ENCODE peak calls at places on chromosomes 7 and 10, in ten cellular contexts. N, C, Z, F, U, Y, I, V, P and J are unnamed samples.

GRCh38 chr7:20064181-20064970 is 152.8 kb downstream of the MACC1 start:
- DNase-seq in N (no peak), C (no peak), Z (no peak), F (no peak), U (no peak), Y (no peak), I (no peak), V (peak), P (no peak), J (no peak)

GRCh38 chr10:98285416-98285815 is 17.4 kb upstream of the LOXL4 start:
- DNase-seq in N (no peak), C (no peak), Z (no peak), F (no peak), U (no peak), Y (no peak), I (no peak), V (no peak), P (no peak), J (no peak)

GRCh38 chr10:76998451-76998850 is 639.2 kb downstream of the KCNMA1 start:
- DNase-seq in N (no peak), C (no peak), Z (no peak), F (peak), U (no peak), Y (no peak), I (no peak), V (no peak), P (no peak), J (peak)

GRCh38 chr10:98694014-98694413 is 247.3 kb upstream of the HPS1 start:
- DNase-seq in N (no peak), C (no peak), Z (no peak), F (no peak), U (no peak), Y (no peak), I (no peak), V (no peak), P (no peak), J (no peak)

GRCh38 chr10:92702301-92702916 is 12.7 kb downstream of the HHEX start:
- DNase-seq in N (no peak), C (no peak), Z (no peak), F (no peak), U (no peak), Y (no peak), I (no peak), V (no peak), P (no peak), J (no peak)

GRCh38 chr10:128063736-128064614 is 62.2 kb downstream of the MKI67 start:
- DNase-seq in N (peak), C (no peak), Z (no peak), F (no peak), U (peak), Y (no peak), I (no peak), V (no peak), P (no peak), J (no peak)

GRCh38 chr10:78745445-78745844 is 323.3 kb upstream of the ZMIZ1 start:
- DNase-seq in N (no peak), C (no peak), Z (no peak), F (no peak), U (no peak), Y (no peak), I (no peak), V (no peak), P (no peak), J (no peak)

GRCh38 chr7:139505563-139505962 is 17.9 kb upstream of the CLEC2L start:
- DNase-seq in N (no peak), C (peak), Z (no peak), F (no peak), U (no peak), Y (no peak), I (no peak), V (no peak), P (no peak), J (no peak)

GRCh38 chr7:2529161-2530075 is 9.8 kb downstream of the LFNG start:
- DNase-seq in N (peak), C (no peak), Z (no peak), F (no peak), U (peak), Y (peak), I (peak), V (peak), P (no peak), J (no peak)

GRCh38 chr10:12980713-12981306 is 20.7 kb downstream of the CCDC3 start:
- DNase-seq in N (no peak), C (no peak), Z (no peak), F (no peak), U (no peak), Y (no peak), I (no peak), V (no peak), P (no peak), J (no peak)

GRCh38 chr7:151409555-151410404 is at the start of gene WDR86:
- DNase-seq in N (no peak), C (no peak), Z (no peak), F (no peak), U (no peak), Y (no peak), I (no peak), V (no peak), P (no peak), J (peak)

GRCh38 chr7:35630573-35630972 is 64.4 kb downstream of the HERPUD2 start:
- DNase-seq in N (no peak), C (peak), Z (no peak), F (no peak), U (no peak), Y (no peak), I (no peak), V (no peak), P (no peak), J (no peak)

GRCh38 chr7:111138196-111138569 is 47.3 kb downstream of the LRRN3 start:
- DNase-seq in N (peak), C (peak), Z (peak), F (no peak), U (peak), Y (peak), I (no peak), V (peak), P (no peak), J (no peak)

GRCh38 chr10:31758495-31758894 is 170.1 kb downstream of the ARHGAP12 start:
- DNase-seq in N (no peak), C (no peak), Z (no peak), F (no peak), U (no peak), Y (no peak), I (no peak), V (no peak), P (no peak), J (no peak)

GRCh38 chr10:73898730-73899400 is 12.1 kb upstream of the PLAU start:
- DNase-seq in N (no peak), C (no peak), Z (no peak), F (no peak), U (no peak), Y (no peak), I (no peak), V (no peak), P (no peak), J (no peak)

GRCh38 chr7:155951554-155952158 is 139.4 kb upstream of the SHH start:
- DNase-seq in N (peak), C (no peak), Z (no peak), F (no peak), U (no peak), Y (no peak), I (peak), V (peak), P (peak), J (no peak)

GRCh38 chr7:150400779-150401423 is 21.8 kb downstream of the ZNF775 start:
- DNase-seq in N (no peak), C (no peak), Z (no peak), F (no peak), U (no peak), Y (no peak), I (no peak), V (no peak), P (no peak), J (no peak)

GRCh38 chr10:68154211-68154497 is 44.9 kb downstream of the MYPN start:
- DNase-seq in N (no peak), C (no peak), Z (no peak), F (peak), U (peak), Y (no peak), I (peak), V (no peak), P (peak), J (no peak)

GRCh38 chr10:64014281-64014680 is 493.1 kb downstream of the REEP3 start:
- DNase-seq in N (no peak), C (no peak), Z (no peak), F (no peak), U (no peak), Y (no peak), I (no peak), V (no peak), P (no peak), J (no peak)

GRCh38 chr10:24952146-24952700 is at the start of gene PRTFDC1:
- DNase-seq in N (peak), C (no peak), Z (no peak), F (peak), U (peak), Y (peak), I (no peak), V (peak), P (no peak), J (peak)

GRCh38 chr7:137642467-137642866 is 204.3 kb downstream of the DGKI start:
- DNase-seq in N (no peak), C (peak), Z (no peak), F (no peak), U (no peak), Y (no peak), I (peak), V (peak), P (peak), J (no peak)

GRCh38 chr7:72446566-72447462 is 34.7 kb upstream of the CALN1 start:
- DNase-seq in N (no peak), C (no peak), Z (no peak), F (no peak), U (no peak), Y (no peak), I (no peak), V (no peak), P (no peak), J (no peak)

GRCh38 chr7:157318015-157318706 is 18.6 kb upstream of the DNAJB6 start:
- DNase-seq in N (no peak), C (no peak), Z (no peak), F (no peak), U (peak), Y (no peak), I (no peak), V (no peak), P (no peak), J (no peak)

GRCh38 chr7:1242601-1243289 is 10.1 kb downstream of the UNCX start:
- DNase-seq in N (no peak), C (no peak), Z (no peak), F (no peak), U (no peak), Y (no peak), I (no peak), V (no peak), P (no peak), J (no peak)

GRCh38 chr10:95133016-95133752 is 60.9 kb upstream of the ACSM6 start:
- DNase-seq in N (peak), C (peak), Z (peak), F (peak), U (peak), Y (peak), I (peak), V (peak), P (peak), J (peak)

GRCh38 chr7:64965594-64965993 is 25.2 kb downstream of the ZNF117 start:
- DNase-seq in N (no peak), C (no peak), Z (no peak), F (peak), U (no peak), Y (no peak), I (no peak), V (no peak), P (no peak), J (no peak)

GRCh38 chr7:88217675-88218427 is 2.0 kb downstream of the SRI start:
- DNase-seq in N (no peak), C (no peak), Z (no peak), F (no peak), U (no peak), Y (peak), I (no peak), V (no peak), P (no peak), J (no peak)

GRCh38 chr10:99450624-99451498 is 20.4 kb upstream of the GOT1 start:
- DNase-seq in N (no peak), C (no peak), Z (no peak), F (no peak), U (no peak), Y (no peak), I (no peak), V (peak), P (no peak), J (peak)

GRCh38 chr7:50389961-50390360 is 60.2 kb downstream of the FIGNL1 start:
- DNase-seq in N (no peak), C (no peak), Z (no peak), F (no peak), U (no peak), Y (no peak), I (no peak), V (no peak), P (no peak), J (no peak)

GRCh38 chr10:34666008-34666700 is 148.9 kb downstream of the PARD3 start:
- DNase-seq in N (peak), C (peak), Z (no peak), F (no peak), U (no peak), Y (no peak), I (peak), V (peak), P (peak), J (no peak)

GRCh38 chr10:113071446-113071845 is 121.4 kb downstream of the TCF7L2 start:
- DNase-seq in N (peak), C (no peak), Z (no peak), F (no peak), U (peak), Y (no peak), I (no peak), V (no peak), P (no peak), J (no peak)

GRCh38 chr7:155975490-155975889 is 163.2 kb upstream of the SHH start:
- DNase-seq in N (peak), C (no peak), Z (no peak), F (no peak), U (no peak), Y (no peak), I (no peak), V (no peak), P (no peak), J (no peak)

GRCh38 chr7:33601884-33602283 is 303.5 kb upstream of the BMPER start:
- DNase-seq in N (peak), C (no peak), Z (no peak), F (no peak), U (no peak), Y (no peak), I (no peak), V (no peak), P (no peak), J (no peak)

GRCh38 chr7:3200504-3200903 is 100.5 kb upstream of the SDK1 start:
- DNase-seq in N (no peak), C (peak), Z (no peak), F (no peak), U (no peak), Y (no peak), I (peak), V (peak), P (no peak), J (no peak)

GRCh38 chr10:78952018-78952417 is 116.7 kb upstream of the ZMIZ1 start:
- DNase-seq in N (no peak), C (no peak), Z (no peak), F (no peak), U (no peak), Y (no peak), I (no peak), V (no peak), P (no peak), J (no peak)

GRCh38 chr10:95655571-95656290 is 780 bp downstream of the ALDH18A1 start:
- DNase-seq in N (no peak), C (peak), Z (no peak), F (peak), U (no peak), Y (no peak), I (peak), V (no peak), P (no peak), J (no peak)

GRCh38 chr10:47403401-47404318 is 19.6 kb upstream of the ZNF488 start:
- DNase-seq in N (no peak), C (no peak), Z (no peak), F (no peak), U (peak), Y (no peak), I (no peak), V (no peak), P (no peak), J (no peak)